ENCODE peak calls at places on chromosomes 3 and 15, in ten cellular contexts. C, J, F, K, R, Y, I, O, D and N are unnamed samples.

GRCh38 chr15:80154336-80154735 is 1.5 kb downstream of the FAH start:
- DNase-seq in F (no peak), D (no peak), K (no peak), J (no peak), Y (peak; percentile 85), I (no peak), O (no peak), C (peak; percentile 18), R (no peak), N (no peak)

GRCh38 chr3:190533511-190534282 is 19.8 kb downstream of the IL1RAP start:
- DNase-seq in J (no peak), O (no peak), F (no peak), C (peak; percentile 95), Y (peak; percentile 100), D (no peak), K (no peak), I (no peak), R (peak; percentile 82), N (peak; percentile 56)

GRCh38 chr3:14369675-14370669 is 32.4 kb upstream of the SLC6A6 start:
- DNase-seq in D (no peak), O (no peak), Y (no peak), C (no peak), K (no peak), F (no peak), J (no peak), R (peak; percentile 47), I (no peak), N (no peak)

GRCh38 chr3:10025205-10026083 is 793 bp upstream of the FANCD2 start:
- DNase-seq in F (no peak), J (no peak), K (no peak), R (no peak), D (no peak), C (no peak), I (no peak), O (no peak), Y (no peak), N (peak; percentile 4)

GRCh38 chr3:101762041-101762646 is 16.9 kb upstream of the NXPE3 start:
- DNase-seq in K (no peak), O (no peak), Y (no peak), D (no peak), I (no peak), C (no peak), J (no peak), R (no peak), F (no peak), N (peak; percentile 72)

GRCh38 chr3:189270248-189270832 is 98.6 kb downstream of the TPRG1 start:
- DNase-seq in O (peak; percentile 20), D (no peak), C (peak; percentile 86), I (peak; percentile 39), Y (peak; percentile 78), R (peak; percentile 91), F (no peak), K (no peak), J (no peak), N (peak; percentile 28)

GRCh38 chr15:78000089-78000926 is 77.2 kb downstream of the TBC1D2B start:
- DNase-seq in K (peak; percentile 66), C (peak; percentile 41), O (peak; percentile 89), J (peak; percentile 65), R (peak; percentile 92), Y (peak; percentile 78), D (no peak), F (no peak), I (peak; percentile 77), N (peak; percentile 79)

GRCh38 chr15:70783610-70784021 is 20.3 kb upstream of the UACA start:
- DNase-seq in I (no peak), K (no peak), O (no peak), Y (peak; percentile 89), R (peak; percentile 74), J (no peak), F (no peak), C (peak; percentile 78), D (no peak), N (no peak)

GRCh38 chr15:93131485-93132075 is 42.6 kb upstream of the RGMA start:
- DNase-seq in Y (no peak), C (no peak), R (no peak), F (no peak), J (no peak), I (no peak), O (no peak), K (no peak), D (no peak), N (no peak)

GRCh38 chr3:81723732-81724313 is 37.6 kb downstream of the GBE1 start:
- DNase-seq in R (peak; percentile 56), O (no peak), I (peak; percentile 4), J (no peak), K (no peak), F (no peak), D (no peak), C (peak; percentile 47), Y (peak; percentile 57), N (peak; percentile 78)